ENCODE peak calls at places on chromosomes 1 and 21, in eight cellular contexts. F is aorta, V is choroid plexus epithelial cell, N is bronchial epithelial cell, P is right lobe of liver, I is skeletal muscle cell, W is GM23338, O is lower leg skin. Q is an unnamed sample.

GRCh38 chr1:1631793-1632420 is at the start of gene MMP23B:
- DNase-seq in F (peak), V (no peak), N (no peak), P (no peak), I (no peak), W (peak), O (no peak), Q (peak)

GRCh38 chr1:90534116-90534515 is 183.0 kb downstream of the BARHL2 start:
- DNase-seq in F (no peak), V (no peak), N (no peak), P (no peak), I (no peak), W (no peak), O (no peak), Q (no peak)

GRCh38 chr1:218496561-218496960 is 151.4 kb downstream of the TGFB2 start:
- DNase-seq in F (no peak), V (peak), N (peak), P (no peak), I (peak), W (no peak), O (no peak), Q (peak)

GRCh38 chr1:147235822-147236221 is 6.7 kb upstream of the CHD1L start:
- DNase-seq in F (no peak), V (no peak), N (no peak), P (peak), I (no peak), W (no peak), O (no peak), Q (no peak)

GRCh38 chr1:2158272-2158671 is 36.3 kb downstream of the FAAP20 start:
- DNase-seq in F (no peak), V (no peak), N (no peak), P (no peak), I (no peak), W (no peak), O (no peak), Q (no peak)

GRCh38 chr1:161044908-161045748 is 649 bp downstream of the USF1 start:
- DNase-seq in F (peak), V (peak), N (peak), P (peak), I (peak), W (peak), O (peak), Q (peak)

GRCh38 chr1:170558731-170559130 is 26.8 kb downstream of the GORAB start:
- DNase-seq in F (no peak), V (no peak), N (no peak), P (no peak), I (no peak), W (no peak), O (no peak), Q (no peak)

GRCh38 chr1:243281672-243282071 is 25.8 kb downstream of the SDCCAG8 start:
- DNase-seq in F (no peak), V (no peak), N (no peak), P (no peak), I (no peak), W (no peak), O (no peak), Q (no peak)

GRCh38 chr1:92749024-92749634 is 35.8 kb downstream of the EVI5 start:
- DNase-seq in F (no peak), V (peak), N (peak), P (no peak), I (peak), W (peak), O (no peak), Q (peak)

GRCh38 chr1:167103236-167103894 is 9.5 kb downstream of the STYXL2 start:
- DNase-seq in F (no peak), V (peak), N (peak), P (no peak), I (no peak), W (peak), O (no peak), Q (no peak)

GRCh38 chr1:200224315-200224714 is 185.5 kb downstream of the ZNF281 start:
- DNase-seq in F (no peak), V (peak), N (peak), P (no peak), I (no peak), W (no peak), O (no peak), Q (peak)

GRCh38 chr1:232226197-232226681 is 403.7 kb downstream of the SIPA1L2 start:
- DNase-seq in F (no peak), V (peak), N (peak), P (no peak), I (peak), W (peak), O (no peak), Q (peak)

DNA sequence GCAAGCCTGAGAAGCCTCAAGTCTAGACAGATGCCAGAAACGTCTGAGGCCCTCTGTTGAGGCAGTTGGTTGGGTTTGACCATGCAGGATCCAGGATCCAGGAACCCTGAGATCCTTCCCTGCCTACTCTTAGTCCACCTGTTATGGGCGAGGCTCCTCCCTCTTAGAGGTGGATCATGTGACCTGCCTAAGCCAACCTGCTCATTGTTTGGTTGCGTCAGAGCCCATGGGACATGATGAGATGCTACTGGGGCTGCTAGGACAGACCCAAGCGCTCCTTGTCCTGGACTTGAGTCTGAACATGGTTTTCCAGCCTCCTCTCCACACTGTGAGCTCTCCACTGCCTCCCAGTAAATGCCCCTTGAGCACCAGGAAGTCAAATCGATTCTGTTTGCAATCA is 31.5 kb upstream of the WNT4 start:
- DNase-seq in F (no peak), V (no peak), N (no peak), P (no peak), I (no peak), W (no peak), O (no peak), Q (no peak)
- H3K4me3 ChIP-seq in F (no peak), V (no peak), N (no peak), P (no peak), I (no peak), W (no peak), O (no peak), Q (no peak)

DNA sequence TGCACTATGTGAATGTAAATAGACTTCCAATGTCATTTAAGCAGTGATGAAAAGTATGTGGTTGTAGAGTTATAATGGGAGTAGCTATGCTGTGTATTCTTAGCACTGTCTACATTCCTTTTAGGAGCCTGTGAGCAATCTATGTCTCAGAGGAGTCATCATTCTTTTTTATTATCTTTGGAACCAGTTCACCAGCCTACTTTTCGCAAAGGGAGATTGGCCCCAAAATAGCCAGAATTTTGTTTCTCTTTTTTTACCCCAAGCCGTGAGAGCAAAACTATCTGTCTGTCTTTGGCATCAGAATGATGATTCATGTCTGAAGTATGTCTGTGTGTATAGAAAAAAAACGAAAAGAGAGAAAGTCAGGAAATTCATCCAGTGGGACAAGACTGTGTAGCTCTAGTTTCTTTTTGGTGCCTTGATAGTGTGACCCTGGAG is 44.2 kb downstream of the OSBPL9 start:
- DNase-seq in F (no peak), V (peak), N (peak), P (no peak), I (peak), W (no peak), O (no peak), Q (peak)
- H3K4me3 ChIP-seq in F (no peak), V (no peak), N (no peak), P (no peak), I (no peak), W (no peak), O (no peak), Q (no peak)

GRCh38 chr1:64269558-64269884 is 66.1 kb downstream of the UBE2U start:
- DNase-seq in F (no peak), V (no peak), N (no peak), P (no peak), I (no peak), W (no peak), O (no peak), Q (no peak)
- H3K4me3 ChIP-seq in F (no peak), V (no peak), N (no peak), P (no peak), I (no peak), W (no peak), O (no peak), Q (no peak)

GRCh38 chr1:151912973-151913372 is 3.7 kb upstream of the THEM4 start:
- DNase-seq in F (no peak), V (no peak), N (no peak), P (no peak), I (no peak), W (no peak), O (no peak), Q (no peak)

GRCh38 chr1:151907363-151908139 is 1.8 kb downstream of the THEM4 start:
- DNase-seq in F (no peak), V (no peak), N (no peak), P (no peak), I (no peak), W (peak), O (no peak), Q (peak)

GRCh38 chr1:151909167-151910149 is at the start of gene THEM4:
- DNase-seq in F (peak), V (peak), N (peak), P (peak), I (peak), W (peak), O (peak), Q (peak)

GRCh38 chr1:151905070-151905442 is 4.3 kb downstream of the THEM4 start:
- DNase-seq in F (no peak), V (peak), N (no peak), P (no peak), I (no peak), W (no peak), O (no peak), Q (peak)

DNA sequence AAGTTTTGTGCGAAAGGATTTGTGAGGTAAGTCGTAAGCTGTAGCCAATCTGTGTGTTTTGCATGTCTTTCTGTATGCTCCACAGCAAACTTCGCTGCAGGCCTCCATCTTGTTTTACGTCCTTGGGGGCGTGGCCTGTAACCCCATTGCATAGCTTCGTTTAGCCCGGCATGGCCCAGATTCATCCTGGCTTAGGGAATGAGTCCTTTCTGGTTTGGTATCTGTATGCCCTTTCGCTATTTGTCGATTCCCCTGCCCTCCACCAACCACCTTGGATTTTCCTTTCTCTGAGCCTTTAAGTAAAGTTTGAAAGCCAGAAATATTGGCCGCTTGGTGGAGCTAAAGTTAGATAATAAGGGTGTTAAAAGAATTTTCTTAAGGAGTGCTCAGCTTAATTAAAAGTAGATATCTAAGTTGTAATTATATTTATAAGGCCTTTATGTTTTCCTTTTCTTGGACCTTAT is 1.1 kb downstream of the THEM4 start:
- DNase-seq in F (no peak), V (peak), N (no peak), P (no peak), I (no peak), W (peak), O (no peak), Q (peak)
- H3K4me3 ChIP-seq in F (no peak), V (no peak), N (no peak), P (no peak), I (peak), W (peak), O (no peak), Q (no peak)

GRCh38 chr21:46049890-46050650 is 47.8 kb upstream of the COL6A2 start:
- DNase-seq in F (peak), V (no peak), N (no peak), P (no peak), I (no peak), W (no peak), O (peak), Q (no peak)
- H3K4me3 ChIP-seq in F (no peak), V (no peak), N (no peak), P (no peak), I (no peak), W (no peak), O (no peak), Q (no peak)

Q was measured in fibroblast of villous mesenchyme.